ENCODE peak calls at places on chromosomes 6 and 20, in ten cellular contexts. Z, Y, A, D, I, L, B, E, X and S are unnamed samples.

GRCh38 chr20:408843-409696 is 971 bp downstream of the RBCK1 start:
- DNase-seq in Z (no peak), Y (peak), A (no peak), D (no peak), I (no peak), L (no peak), B (no peak), E (peak), X (no peak), S (no peak)

GRCh38 chr6:77462359-77463307 is 658 bp downstream of the HTR1B start:
- DNase-seq in Z (no peak), Y (no peak), A (no peak), D (no peak), I (peak), L (peak), B (no peak), E (peak), X (no peak), S (no peak)

GRCh38 chr6:132359891-132360290 is 41.4 kb downstream of the MOXD1 start:
- DNase-seq in Z (no peak), Y (no peak), A (no peak), D (no peak), I (no peak), L (no peak), B (no peak), E (no peak), X (no peak), S (no peak)

GRCh38 chr6:2502998-2503674 is 247.6 kb downstream of the MYLK4 start:
- DNase-seq in Z (no peak), Y (no peak), A (no peak), D (no peak), I (no peak), L (no peak), B (no peak), E (no peak), X (no peak), S (no peak)

GRCh38 chr20:35515341-35515740 is 14.1 kb downstream of the C20orf173 start:
- DNase-seq in Z (no peak), Y (no peak), A (no peak), D (no peak), I (no peak), L (no peak), B (no peak), E (no peak), X (no peak), S (no peak)

GRCh38 chr20:47146703-47147102 is 209.8 kb downstream of the ZMYND8 start:
- DNase-seq in Z (no peak), Y (no peak), A (peak), D (no peak), I (no peak), L (no peak), B (no peak), E (no peak), X (no peak), S (peak)

GRCh38 chr6:101294676-101295075 is 98.8 kb upstream of the GRIK2 start:
- DNase-seq in Z (no peak), Y (no peak), A (no peak), D (no peak), I (no peak), L (no peak), B (no peak), E (no peak), X (no peak), S (no peak)

GRCh38 chr6:3532296-3532916 is 75.6 kb upstream of the SLC22A23 start:
- DNase-seq in Z (no peak), Y (no peak), A (no peak), D (no peak), I (no peak), L (no peak), B (no peak), E (no peak), X (no peak), S (no peak)

GRCh38 chr6:85449388-85449817 is 480 bp upstream of the NT5E start:
- DNase-seq in Z (no peak), Y (peak), A (peak), D (no peak), I (no peak), L (no peak), B (peak), E (no peak), X (no peak), S (peak)

GRCh38 chr6:104108587-104108986 is 751.1 kb downstream of the HACE1 start:
- DNase-seq in Z (no peak), Y (no peak), A (no peak), D (no peak), I (no peak), L (no peak), B (no peak), E (no peak), X (no peak), S (no peak)

GRCh38 chr6:122476131-122476530 is 4.5 kb upstream of the SERINC1 start:
- DNase-seq in Z (no peak), Y (no peak), A (peak), D (no peak), I (no peak), L (no peak), B (no peak), E (peak), X (no peak), S (no peak)

GRCh38 chr20:23082846-23083552 is 3.1 kb downstream of the CD93 start:
- DNase-seq in Z (no peak), Y (peak), A (no peak), D (peak), I (no peak), L (no peak), B (no peak), E (no peak), X (no peak), S (no peak)

GRCh38 chr6:75893058-75893775 is 144.2 kb downstream of the MYO6 start:
- DNase-seq in Z (no peak), Y (no peak), A (peak), D (no peak), I (no peak), L (no peak), B (no peak), E (peak), X (no peak), S (no peak)

GRCh38 chr20:5863040-5863811 is 87.1 kb downstream of the TRMT6 start:
- DNase-seq in Z (no peak), Y (no peak), A (peak), D (no peak), I (no peak), L (peak), B (no peak), E (no peak), X (no peak), S (peak)

GRCh38 chr6:168007592-168008338 is 10.3 kb downstream of the KIF25 start:
- DNase-seq in Z (no peak), Y (no peak), A (peak), D (peak), I (peak), L (no peak), B (no peak), E (no peak), X (peak), S (peak)

GRCh38 chr6:101396552-101397173 is 3.2 kb downstream of the GRIK2 start:
- DNase-seq in Z (no peak), Y (peak), A (peak), D (peak), I (peak), L (peak), B (no peak), E (peak), X (peak), S (peak)

GRCh38 chr20:37413354-37413753 is 67.4 kb downstream of the SRC start:
- DNase-seq in Z (no peak), Y (no peak), A (no peak), D (no peak), I (no peak), L (no peak), B (no peak), E (no peak), X (no peak), S (no peak)

GRCh38 chr6:42996513-42996912 is 12.1 kb downstream of the PPP2R5D start:
- DNase-seq in Z (no peak), Y (no peak), A (no peak), D (no peak), I (no peak), L (no peak), B (no peak), E (no peak), X (no peak), S (no peak)

GRCh38 chr20:47956261-47956995 is 171.1 kb upstream of the SULF2 start:
- DNase-seq in Z (no peak), Y (peak), A (no peak), D (no peak), I (no peak), L (no peak), B (no peak), E (no peak), X (no peak), S (no peak)

GRCh38 chr6:164554700-164555479 is 754.5 kb downstream of the C6orf118 start:
- DNase-seq in Z (no peak), Y (no peak), A (no peak), D (no peak), I (no peak), L (no peak), B (no peak), E (no peak), X (no peak), S (no peak)

GRCh38 chr20:33828326-33828834 is 17.2 kb downstream of the CHMP4B start:
- DNase-seq in Z (no peak), Y (no peak), A (no peak), D (no peak), I (no peak), L (no peak), B (no peak), E (no peak), X (no peak), S (no peak)

GRCh38 chr6:1641391-1641790 is 31.7 kb downstream of the FOXC1 start:
- DNase-seq in Z (no peak), Y (no peak), A (no peak), D (no peak), I (peak), L (no peak), B (no peak), E (no peak), X (no peak), S (peak)

GRCh38 chr20:54123587-54124180 is 50.1 kb downstream of the CYP24A1 start:
- DNase-seq in Z (no peak), Y (peak), A (peak), D (peak), I (peak), L (no peak), B (no peak), E (no peak), X (peak), S (peak)

GRCh38 chr20:40811660-40812414 is 122.8 kb upstream of the MAFB start:
- DNase-seq in Z (no peak), Y (no peak), A (no peak), D (no peak), I (no peak), L (no peak), B (no peak), E (no peak), X (no peak), S (no peak)

GRCh38 chr6:26159417-26160273 is 72.4 kb downstream of the HFE start:
- DNase-seq in Z (no peak), Y (no peak), A (no peak), D (no peak), I (no peak), L (no peak), B (no peak), E (no peak), X (no peak), S (no peak)

GRCh38 chr6:154383273-154383672 is 26.7 kb upstream of the IPCEF1 start:
- DNase-seq in Z (no peak), Y (no peak), A (no peak), D (no peak), I (no peak), L (no peak), B (no peak), E (no peak), X (no peak), S (no peak)

GRCh38 chr6:93407186-93407585 is 12.2 kb downstream of the EPHA7 start:
- DNase-seq in Z (no peak), Y (no peak), A (no peak), D (no peak), I (no peak), L (no peak), B (no peak), E (no peak), X (no peak), S (no peak)

GRCh38 chr20:44495257-44495656 is 19.6 kb downstream of the TTPAL start:
- DNase-seq in Z (no peak), Y (no peak), A (peak), D (no peak), I (no peak), L (no peak), B (no peak), E (no peak), X (no peak), S (no peak)

GRCh38 chr6:131419698-131420097 is 153.3 kb upstream of the ARG1 start:
- DNase-seq in Z (no peak), Y (no peak), A (no peak), D (no peak), I (no peak), L (no peak), B (no peak), E (no peak), X (no peak), S (no peak)

GRCh38 chr6:43838276-43839036 is 68.4 kb downstream of the VEGFA start:
- DNase-seq in Z (peak), Y (peak), A (peak), D (no peak), I (peak), L (no peak), B (no peak), E (peak), X (no peak), S (peak)

GRCh38 chr20:16898433-16898832 is 150.3 kb downstream of the OTOR start:
- DNase-seq in Z (no peak), Y (no peak), A (peak), D (no peak), I (no peak), L (no peak), B (no peak), E (no peak), X (no peak), S (no peak)

GRCh38 chr20:21670981-21671380 is 34.5 kb upstream of the PAX1 start:
- DNase-seq in Z (no peak), Y (no peak), A (no peak), D (no peak), I (no peak), L (no peak), B (no peak), E (no peak), X (no peak), S (no peak)

GRCh38 chr20:17971571-17972013 is 2.8 kb downstream of the MGME1 start:
- DNase-seq in Z (no peak), Y (no peak), A (peak), D (no peak), I (no peak), L (no peak), B (no peak), E (peak), X (no peak), S (no peak)

GRCh38 chr6:36210157-36210556 is 13.6 kb downstream of the BRPF3 start:
- DNase-seq in Z (no peak), Y (no peak), A (no peak), D (no peak), I (no peak), L (no peak), B (no peak), E (no peak), X (no peak), S (no peak)
- TF ChIP-seq POLR2A in Z (no peak), Y (no peak), A (no peak), D (no peak), I (no peak), L (no peak), B (no peak), E (no peak), X (no peak), S (no peak)

DNA sequence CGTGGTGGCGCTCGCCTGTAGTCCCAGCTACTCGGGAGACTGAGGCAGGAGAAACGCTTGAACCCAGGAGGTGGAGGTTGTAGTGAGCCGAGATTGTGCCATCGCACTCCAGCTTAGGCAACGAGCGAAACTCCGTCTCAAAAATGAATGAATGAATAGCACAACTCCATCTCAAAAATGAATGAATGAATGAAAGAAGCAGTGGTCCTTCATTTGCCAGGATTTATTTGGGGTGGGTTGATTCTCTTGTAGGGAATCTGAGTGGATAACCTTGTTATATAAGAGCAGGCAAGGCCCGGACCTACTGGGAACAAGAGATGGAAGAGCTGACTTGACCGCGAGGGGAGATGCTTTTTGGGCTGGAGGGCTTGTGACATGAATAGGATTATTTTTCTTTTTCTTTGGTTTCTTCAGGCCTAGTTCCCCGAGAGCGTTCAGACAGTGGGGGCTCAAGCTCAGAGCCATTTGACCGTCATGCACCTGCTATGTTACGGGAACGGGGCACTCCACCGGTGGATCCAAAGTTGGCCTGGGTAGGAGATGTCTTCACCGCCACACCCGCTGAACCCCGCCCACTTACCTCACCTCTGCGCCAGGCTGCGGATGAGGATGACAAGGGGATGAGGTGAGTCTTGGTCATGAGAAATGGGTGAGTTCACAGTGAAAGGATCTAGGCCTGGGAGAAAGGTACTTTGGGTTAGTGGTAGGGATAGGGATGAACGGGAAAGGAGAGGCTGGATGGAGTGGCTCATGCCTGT is 9.8 kb downstream of the PRRC2A start:
- DNase-seq in Z (no peak), Y (no peak), A (no peak), D (no peak), I (no peak), L (no peak), B (no peak), E (no peak), X (no peak), S (no peak)
- TF ChIP-seq POLR2A in Z (no peak), Y (no peak), A (no peak), D (no peak), I (no peak), L (no peak), B (no peak), E (no peak), X (no peak), S (no peak)

GRCh38 chr20:50680106-50680960 is 11.0 kb downstream of the RIPOR3 start:
- DNase-seq in Z (peak), Y (no peak), A (no peak), D (no peak), I (peak), L (peak), B (no peak), E (no peak), X (no peak), S (no peak)
- TF ChIP-seq POLR2A in Z (no peak), Y (no peak), A (no peak), D (no peak), I (no peak), L (no peak), B (no peak), E (no peak), X (no peak), S (no peak)

GRCh38 chr6:35727935-35728662 is 8.7 kb upstream of the ARMC12 start:
- DNase-seq in Z (peak), Y (peak), A (peak), D (peak), I (peak), L (peak), B (peak), E (peak), X (peak), S (peak)
- TF ChIP-seq POLR2A in Z (peak), Y (peak), A (no peak), D (no peak), I (no peak), L (peak), B (no peak), E (peak), X (no peak), S (peak)

DNA sequence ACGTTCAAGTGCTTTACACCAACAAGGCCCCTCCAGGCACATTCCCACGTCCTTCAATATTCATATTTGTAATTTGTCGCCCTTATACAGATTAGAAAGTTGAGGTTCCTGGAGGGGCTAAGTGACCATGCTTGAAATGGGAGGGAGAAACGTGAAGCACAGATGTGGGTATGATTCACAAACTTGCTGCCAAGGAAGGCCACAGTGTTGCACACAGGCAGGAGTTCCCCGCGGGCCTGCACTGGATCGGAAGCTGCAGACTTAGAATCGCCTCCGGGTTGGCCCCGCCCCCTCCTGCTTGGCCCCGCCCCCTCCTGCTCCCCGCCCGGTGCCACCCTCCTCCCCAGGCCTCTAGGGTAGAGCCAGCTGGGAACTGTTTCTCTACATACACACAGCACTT is 58.2 kb upstream of the QKI start:
- DNase-seq in Z (peak), Y (peak), A (peak), D (no peak), I (no peak), L (no peak), B (no peak), E (peak), X (peak), S (no peak)
- TF ChIP-seq POLR2A in Z (no peak), Y (no peak), A (no peak), D (no peak), I (no peak), L (no peak), B (no peak), E (no peak), X (no peak), S (no peak)

DNA sequence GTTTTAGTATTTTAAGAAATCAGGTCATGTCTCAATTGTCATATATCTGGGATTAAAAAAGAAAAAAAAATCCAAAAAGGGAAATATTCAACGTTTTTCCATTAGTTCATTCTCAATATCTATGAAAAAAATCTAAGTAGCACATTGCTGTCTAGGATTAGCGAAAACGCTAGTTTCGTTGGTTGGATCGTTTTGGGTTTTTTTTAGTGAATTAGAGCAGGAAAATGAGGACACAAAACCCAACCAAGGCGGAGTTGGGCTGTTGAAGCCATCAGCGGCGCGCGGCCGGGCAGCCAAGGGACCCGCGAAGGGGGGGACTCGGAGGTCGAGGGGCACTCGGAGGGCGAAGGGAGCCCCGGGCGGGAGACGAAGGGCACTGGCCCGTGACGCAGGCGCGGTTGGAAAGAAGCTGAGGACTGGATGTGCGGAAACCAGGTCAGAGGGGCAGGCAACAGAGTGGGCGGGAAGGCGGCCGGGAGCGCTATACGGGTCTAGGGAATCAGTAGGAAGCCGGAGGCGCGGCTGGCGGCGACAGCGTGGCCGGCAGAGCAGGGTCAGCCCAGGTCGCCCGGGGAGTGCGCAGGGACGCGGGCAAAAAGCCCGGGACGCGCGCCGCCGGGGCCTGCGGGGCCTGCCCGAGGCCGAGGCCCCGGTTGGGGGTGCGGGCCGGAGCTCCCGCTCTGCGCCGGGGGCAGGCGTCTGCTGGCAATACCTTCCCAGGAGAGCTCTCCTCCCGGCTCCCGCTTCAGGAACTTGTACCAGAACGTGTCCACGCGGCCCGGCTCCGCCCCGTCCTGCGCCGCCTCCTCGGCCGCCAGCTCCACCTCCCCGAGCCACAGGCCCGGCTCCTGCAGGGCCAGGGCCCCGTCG is 599 bp downstream of the EPM2A start:
- DNase-seq in Z (peak), Y (peak), A (peak), D (peak), I (peak), L (peak), B (peak), E (peak), X (peak), S (peak)
- TF ChIP-seq POLR2A in Z (no peak), Y (peak), A (peak), D (no peak), I (no peak), L (peak), B (peak), E (peak), X (no peak), S (peak)

GRCh38 chr6:139657121-139657520 is 282.7 kb upstream of the CITED2 start:
- DNase-seq in Z (no peak), Y (no peak), A (no peak), D (no peak), I (no peak), L (no peak), B (no peak), E (no peak), X (no peak), S (no peak)
- TF ChIP-seq POLR2A in Z (no peak), Y (no peak), A (no peak), D (no peak), I (no peak), L (no peak), B (no peak), E (no peak), X (no peak), S (no peak)

GRCh38 chr6:30882764-30883475 is 1.4 kb upstream of the DDR1 start:
- DNase-seq in Z (no peak), Y (no peak), A (no peak), D (peak), I (peak), L (peak), B (peak), E (no peak), X (peak), S (no peak)
- TF ChIP-seq POLR2A in Z (no peak), Y (no peak), A (no peak), D (peak), I (no peak), L (no peak), B (no peak), E (no peak), X (no peak), S (no peak)

GRCh38 chr6:13574571-13575376 is at the start of gene SIRT5:
- DNase-seq in Z (peak), Y (peak), A (peak), D (peak), I (peak), L (peak), B (peak), E (peak), X (peak), S (peak)
- TF ChIP-seq POLR2A in Z (no peak), Y (peak), A (peak), D (peak), I (no peak), L (peak), B (peak), E (peak), X (no peak), S (peak)